ENCODE peak calls at places on chromosomes 16 and 17, in eight cellular contexts. One of them, this sample, is unnamed.

GRCh38 chr17:73272906-73273218 is 11.2 kb upstream of the CPSF4L start:
- DNase-seq in right lobe of liver: no peak
- DNase-seq in kidney: no peak
- DNase-seq in neural progenitor cell: no peak
- DNase-seq in mammary epithelial cell: no peak
- DNase-seq in suprapubic skin: no peak
- DNase-seq in CD8-positive, alpha-beta T cell: no peak
- DNase-seq in H1: no peak
- DNase-seq in this sample: no peak

GRCh38 chr17:45692661-45693060 is 91.5 kb upstream of the CRHR1 start:
- DNase-seq in kidney: no peak
- DNase-seq in right lobe of liver: no peak
- DNase-seq in mammary epithelial cell: no peak
- DNase-seq in neural progenitor cell: no peak
- DNase-seq in CD8-positive, alpha-beta T cell: no peak
- DNase-seq in suprapubic skin: no peak
- DNase-seq in H1: no peak
- DNase-seq in this sample: no peak

GRCh38 chr17:74677558-74678466 is 34.9 kb downstream of the CD300LF start:
- DNase-seq in mammary epithelial cell: no peak
- DNase-seq in right lobe of liver: peak; percentile 30
- DNase-seq in kidney: no peak
- DNase-seq in CD8-positive, alpha-beta T cell: no peak
- DNase-seq in suprapubic skin: no peak
- DNase-seq in H1: no peak
- DNase-seq in neural progenitor cell: no peak
- DNase-seq in this sample: no peak

GRCh38 chr16:77435240-77435819 is 496 bp upstream of the ADAMTS18 start:
- DNase-seq in mammary epithelial cell: no peak
- DNase-seq in neural progenitor cell: peak; percentile 37
- DNase-seq in kidney: no peak
- DNase-seq in H1: no peak
- DNase-seq in right lobe of liver: no peak
- DNase-seq in suprapubic skin: no peak
- DNase-seq in CD8-positive, alpha-beta T cell: no peak
- DNase-seq in this sample: no peak

GRCh38 chr16:27798241-27798640 is 248.3 kb downstream of the KATNIP start:
- DNase-seq in kidney: no peak
- DNase-seq in neural progenitor cell: no peak
- DNase-seq in right lobe of liver: no peak
- DNase-seq in CD8-positive, alpha-beta T cell: no peak
- DNase-seq in mammary epithelial cell: no peak
- DNase-seq in H1: no peak
- DNase-seq in suprapubic skin: no peak
- DNase-seq in this sample: no peak

GRCh38 chr16:987846-988245 is 6.3 kb downstream of the SOX8 start:
- DNase-seq in neural progenitor cell: no peak
- DNase-seq in right lobe of liver: no peak
- DNase-seq in kidney: no peak
- DNase-seq in mammary epithelial cell: no peak
- DNase-seq in CD8-positive, alpha-beta T cell: no peak
- DNase-seq in suprapubic skin: no peak
- DNase-seq in H1: no peak
- DNase-seq in this sample: no peak

GRCh38 chr16:12356622-12357365 is 380.3 kb downstream of the SNX29 start:
- DNase-seq in CD8-positive, alpha-beta T cell: no peak
- DNase-seq in mammary epithelial cell: no peak
- DNase-seq in kidney: no peak
- DNase-seq in right lobe of liver: no peak
- DNase-seq in suprapubic skin: no peak
- DNase-seq in neural progenitor cell: no peak
- DNase-seq in H1: no peak
- DNase-seq in this sample: no peak

GRCh38 chr16:2938206-2938605 is 25.9 kb upstream of the KREMEN2 start:
- DNase-seq in mammary epithelial cell: no peak
- DNase-seq in H1: no peak
- DNase-seq in CD8-positive, alpha-beta T cell: no peak
- DNase-seq in kidney: no peak
- DNase-seq in suprapubic skin: no peak
- DNase-seq in neural progenitor cell: no peak
- DNase-seq in right lobe of liver: no peak
- DNase-seq in this sample: no peak

GRCh38 chr16:82081271-82081670 is 46.2 kb downstream of the HSD17B2 start:
- DNase-seq in kidney: no peak
- DNase-seq in right lobe of liver: no peak
- DNase-seq in H1: no peak
- DNase-seq in mammary epithelial cell: no peak
- DNase-seq in CD8-positive, alpha-beta T cell: no peak
- DNase-seq in suprapubic skin: no peak
- DNase-seq in neural progenitor cell: no peak
- DNase-seq in this sample: no peak

GRCh38 chr16:2987854-2988253 is 7.6 kb upstream of the PKMYT1 start:
- DNase-seq in suprapubic skin: no peak
- DNase-seq in H1: no peak
- DNase-seq in kidney: no peak
- DNase-seq in mammary epithelial cell: no peak
- DNase-seq in neural progenitor cell: no peak
- DNase-seq in CD8-positive, alpha-beta T cell: no peak
- DNase-seq in right lobe of liver: no peak
- DNase-seq in this sample: no peak

GRCh38 chr16:17454331-17454730 is 16.4 kb downstream of the XYLT1 start:
- DNase-seq in H1: no peak
- DNase-seq in neural progenitor cell: no peak
- DNase-seq in kidney: no peak
- DNase-seq in suprapubic skin: no peak
- DNase-seq in right lobe of liver: no peak
- DNase-seq in CD8-positive, alpha-beta T cell: no peak
- DNase-seq in mammary epithelial cell: no peak
- DNase-seq in this sample: no peak

GRCh38 chr16:81879625-81880024 is 100.5 kb downstream of the PLCG2 start:
- DNase-seq in suprapubic skin: no peak
- DNase-seq in kidney: no peak
- DNase-seq in mammary epithelial cell: no peak
- DNase-seq in CD8-positive, alpha-beta T cell: no peak
- DNase-seq in neural progenitor cell: peak; percentile 16
- DNase-seq in right lobe of liver: no peak
- DNase-seq in H1: no peak
- DNase-seq in this sample: no peak

GRCh38 chr16:4253394-4254150 is 11.7 kb upstream of the SRL start:
- DNase-seq in suprapubic skin: peak; percentile 99
- DNase-seq in CD8-positive, alpha-beta T cell: peak; percentile 99
- DNase-seq in H1: peak; percentile 98
- DNase-seq in mammary epithelial cell: peak; percentile 98
- DNase-seq in kidney: peak; percentile 100
- DNase-seq in right lobe of liver: peak; percentile 100
- DNase-seq in neural progenitor cell: peak; percentile 100
- DNase-seq in this sample: peak; percentile 99

DNA sequence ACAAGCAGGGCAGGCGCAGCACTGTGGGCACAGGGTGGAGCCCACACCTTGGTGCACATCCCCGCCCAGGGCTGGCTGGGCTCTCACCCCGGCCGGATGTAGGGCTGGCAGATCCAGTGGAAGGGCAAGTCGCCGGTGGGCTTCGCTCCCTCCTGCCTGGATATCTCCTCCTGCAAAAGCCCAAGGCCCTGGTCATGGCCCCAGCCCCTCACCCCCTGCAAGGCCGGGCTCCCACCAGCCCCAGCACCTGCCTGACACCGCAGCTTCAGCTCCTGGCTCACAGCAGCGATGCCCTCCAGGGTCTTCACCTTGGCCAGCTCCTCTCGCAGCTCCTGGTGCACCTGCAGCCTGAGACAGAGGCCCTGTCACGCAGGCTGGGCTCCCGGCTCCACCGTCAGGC is 5.0 kb downstream of the DUS1L start:
- DNase-seq in CD8-positive, alpha-beta T cell: no peak
- DNase-seq in kidney: peak; percentile 68
- DNase-seq in neural progenitor cell: no peak
- DNase-seq in suprapubic skin: no peak
- DNase-seq in H1: no peak
- DNase-seq in mammary epithelial cell: no peak
- DNase-seq in right lobe of liver: no peak
- DNase-seq in this sample: no peak
- H3K4me3 ChIP-seq in CD8-positive, alpha-beta T cell: no peak overlapping the region
- H3K4me3 ChIP-seq in kidney: no peak overlapping the region
- H3K4me3 ChIP-seq in neural progenitor cell: no peak overlapping the region
- H3K4me3 ChIP-seq in suprapubic skin: no peak overlapping the region
- H3K4me3 ChIP-seq in H1: no peak overlapping the region
- H3K4me3 ChIP-seq in mammary epithelial cell: no peak overlapping the region
- H3K4me3 ChIP-seq in right lobe of liver: no peak overlapping the region
- H3K4me3 ChIP-seq in this sample: no peak overlapping the region

GRCh38 chr16:89402962-89403361 is 87.4 kb downstream of the ANKRD11 start:
- DNase-seq in mammary epithelial cell: no peak
- DNase-seq in right lobe of liver: no peak
- DNase-seq in kidney: peak; percentile 63
- DNase-seq in neural progenitor cell: no peak
- DNase-seq in suprapubic skin: no peak
- DNase-seq in CD8-positive, alpha-beta T cell: peak; percentile 30
- DNase-seq in H1: no peak
- DNase-seq in this sample: no peak

GRCh38 chr16:89400740-89401139 is 89.6 kb downstream of the ANKRD11 start:
- DNase-seq in CD8-positive, alpha-beta T cell: no peak
- DNase-seq in kidney: peak; percentile 60
- DNase-seq in neural progenitor cell: no peak
- DNase-seq in mammary epithelial cell: no peak
- DNase-seq in H1: no peak
- DNase-seq in right lobe of liver: no peak
- DNase-seq in suprapubic skin: no peak
- DNase-seq in this sample: no peak

GRCh38 chr16:89398924-89399323 is 91.4 kb downstream of the ANKRD11 start:
- DNase-seq in kidney: peak; percentile 29
- DNase-seq in suprapubic skin: no peak
- DNase-seq in neural progenitor cell: no peak
- DNase-seq in mammary epithelial cell: no peak
- DNase-seq in CD8-positive, alpha-beta T cell: no peak
- DNase-seq in right lobe of liver: no peak
- DNase-seq in H1: no peak
- DNase-seq in this sample: no peak

GRCh38 chr16:89401641-89402445 is 88.5 kb downstream of the ANKRD11 start:
- DNase-seq in H1: no peak
- DNase-seq in right lobe of liver: no peak
- DNase-seq in kidney: peak; percentile 38
- DNase-seq in CD8-positive, alpha-beta T cell: no peak
- DNase-seq in mammary epithelial cell: no peak
- DNase-seq in neural progenitor cell: no peak
- DNase-seq in suprapubic skin: no peak
- DNase-seq in this sample: no peak

DNA sequence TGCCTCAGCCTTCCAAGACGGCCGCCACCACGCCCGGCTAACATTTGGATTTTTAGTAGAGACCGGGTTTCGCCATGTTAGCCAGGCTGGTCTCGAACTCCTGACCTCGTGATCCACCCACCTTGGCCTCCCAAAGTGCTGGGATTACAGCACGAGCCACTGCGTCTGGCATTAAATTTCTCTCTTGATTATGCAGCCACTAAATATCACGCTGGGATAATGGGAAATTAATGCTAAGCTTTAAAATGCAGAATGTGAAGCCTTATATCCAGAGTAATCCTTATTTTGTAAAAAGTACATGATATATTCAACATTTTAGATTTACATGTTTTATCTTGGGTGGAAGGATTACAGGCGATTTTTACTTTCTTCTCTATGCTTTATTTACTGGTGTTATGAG is 89.2 kb downstream of the ANKRD11 start:
- DNase-seq in kidney: peak; percentile 45
- DNase-seq in neural progenitor cell: no peak
- DNase-seq in suprapubic skin: no peak
- DNase-seq in H1: no peak
- DNase-seq in mammary epithelial cell: no peak
- DNase-seq in right lobe of liver: no peak
- DNase-seq in CD8-positive, alpha-beta T cell: no peak
- DNase-seq in this sample: no peak
- H3K27ac ChIP-seq in kidney: no peak overlapping the region
- H3K27ac ChIP-seq in neural progenitor cell: no peak overlapping the region
- H3K27ac ChIP-seq in suprapubic skin: no peak overlapping the region
- H3K27ac ChIP-seq in H1: no peak overlapping the region
- H3K27ac ChIP-seq in mammary epithelial cell: no peak overlapping the region
- H3K27ac ChIP-seq in right lobe of liver: no peak overlapping the region
- H3K27ac ChIP-seq in CD8-positive, alpha-beta T cell: no peak overlapping the region
- H3K27ac ChIP-seq in this sample: no peak overlapping the region

GRCh38 chr16:67164599-67165061 is at the start of gene HSF4:
- DNase-seq in neural progenitor cell: peak; percentile 56
- DNase-seq in suprapubic skin: no peak
- DNase-seq in mammary epithelial cell: no peak
- DNase-seq in kidney: peak; percentile 88
- DNase-seq in right lobe of liver: peak; percentile 83
- DNase-seq in H1: no peak
- DNase-seq in CD8-positive, alpha-beta T cell: no peak
- DNase-seq in this sample: no peak

GRCh38 chr16:67161595-67162058 is 1.9 kb downstream of the FBXL8 start:
- DNase-seq in CD8-positive, alpha-beta T cell: no peak
- DNase-seq in neural progenitor cell: no peak
- DNase-seq in kidney: peak; percentile 78
- DNase-seq in mammary epithelial cell: no peak
- DNase-seq in suprapubic skin: no peak
- DNase-seq in right lobe of liver: no peak
- DNase-seq in H1: no peak
- DNase-seq in this sample: no peak

GRCh38 chr16:67163903-67164558 is 514 bp upstream of the HSF4 start:
- DNase-seq in suprapubic skin: no peak
- DNase-seq in neural progenitor cell: peak; percentile 48
- DNase-seq in H1: no peak
- DNase-seq in mammary epithelial cell: no peak
- DNase-seq in right lobe of liver: no peak
- DNase-seq in CD8-positive, alpha-beta T cell: no peak
- DNase-seq in kidney: peak; percentile 84
- DNase-seq in this sample: no peak

GRCh38 chr16:67162439-67163163 is 1.9 kb upstream of the HSF4 start:
- DNase-seq in mammary epithelial cell: no peak
- DNase-seq in suprapubic skin: no peak
- DNase-seq in CD8-positive, alpha-beta T cell: no peak
- DNase-seq in right lobe of liver: no peak
- DNase-seq in neural progenitor cell: no peak
- DNase-seq in kidney: no peak
- DNase-seq in H1: no peak
- DNase-seq in this sample: no peak

GRCh38 chr16:67163164-67163902 is 1.2 kb upstream of the HSF4 start:
- DNase-seq in kidney: peak; percentile 84
- DNase-seq in suprapubic skin: no peak
- DNase-seq in H1: no peak
- DNase-seq in neural progenitor cell: peak; percentile 82
- DNase-seq in right lobe of liver: no peak
- DNase-seq in mammary epithelial cell: no peak
- DNase-seq in CD8-positive, alpha-beta T cell: no peak
- DNase-seq in this sample: no peak
- H3K4me3 ChIP-seq in kidney: peak overlapping the region; percentile 49
- H3K4me3 ChIP-seq in suprapubic skin: peak overlapping the region; percentile 44
- H3K4me3 ChIP-seq in H1: peak overlapping the region; percentile 17
- H3K4me3 ChIP-seq in neural progenitor cell: peak overlapping the region; percentile 47
- H3K4me3 ChIP-seq in right lobe of liver: peak overlapping the region; percentile 36
- H3K4me3 ChIP-seq in mammary epithelial cell: no peak overlapping the region
- H3K4me3 ChIP-seq in CD8-positive, alpha-beta T cell: peak overlapping the region; percentile 19
- H3K4me3 ChIP-seq in this sample: peak overlapping the region; percentile 45

DNA sequence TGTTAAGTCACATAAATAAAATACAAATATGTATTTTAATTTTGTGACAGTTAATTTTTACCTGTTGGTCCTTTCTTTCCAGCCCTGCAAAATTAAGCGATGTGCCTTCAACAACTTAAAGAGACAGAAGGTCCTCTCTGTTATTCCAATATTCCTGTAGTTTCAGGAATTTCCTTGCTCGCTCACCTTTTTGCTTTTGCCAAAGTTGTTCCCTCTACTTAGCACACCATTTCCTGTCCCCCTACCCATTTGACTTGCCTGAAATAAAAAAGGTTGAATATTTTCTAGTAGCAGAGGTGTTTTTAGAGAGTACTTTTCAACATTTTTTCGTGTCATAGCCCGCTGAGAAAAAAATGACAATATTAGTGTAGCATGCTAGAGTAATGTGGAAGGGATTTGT is 556 bp upstream of the MYH2 start:
- DNase-seq in suprapubic skin: no peak
- DNase-seq in CD8-positive, alpha-beta T cell: no peak
- DNase-seq in neural progenitor cell: no peak
- DNase-seq in mammary epithelial cell: no peak
- DNase-seq in right lobe of liver: no peak
- DNase-seq in H1: no peak
- DNase-seq in kidney: no peak
- DNase-seq in this sample: no peak
- H3K27ac ChIP-seq in suprapubic skin: no peak overlapping the region
- H3K27ac ChIP-seq in CD8-positive, alpha-beta T cell: no peak overlapping the region
- H3K27ac ChIP-seq in neural progenitor cell: peak overlapping the region; percentile 92
- H3K27ac ChIP-seq in mammary epithelial cell: no peak overlapping the region
- H3K27ac ChIP-seq in right lobe of liver: no peak overlapping the region
- H3K27ac ChIP-seq in H1: no peak overlapping the region
- H3K27ac ChIP-seq in kidney: no peak overlapping the region
- H3K27ac ChIP-seq in this sample: no peak overlapping the region